ENCODE peak calls at places on chromosomes 5 and 9, in seven cellular contexts. N is mesendoderm, S is IMR-90, F is H9, A is neuronal stem cell, K is trophoblast cell, Y is H1. B is an unnamed sample.
A peak's percentile ranks its signal among the peaks of the same experiment; 100 is the strongest.

GRCh38 chr9:124574944-124575343 is 67.7 kb upstream of the NR5A1 start:
- DNase-seq in S (peak; percentile 91), N (no peak), K (no peak), F (no peak), Y (no peak), A (no peak), B (peak; percentile 96)

GRCh38 chr5:120055858-120056257 is 408.2 kb upstream of the PRR16 start:
- DNase-seq in S (peak; percentile 76), F (no peak), N (no peak), A (no peak), K (no peak), Y (no peak), B (peak; percentile 62)

GRCh38 chr5:54610197-54610898 is 92.8 kb downstream of the SNX18 start:
- DNase-seq in S (no peak), N (peak; percentile 66), Y (no peak), K (no peak), F (no peak), A (no peak), B (peak; percentile 53)

GRCh38 chr5:152995214-152995725 is 495.2 kb upstream of the GRIA1 start:
- DNase-seq in S (no peak), F (no peak), N (no peak), A (no peak), K (no peak), Y (no peak), B (no peak)

GRCh38 chr5:138853132-138853531 is 22.0 kb downstream of the LRRTM2 start:
- DNase-seq in S (no peak), N (no peak), K (no peak), A (no peak), Y (no peak), F (no peak), B (no peak)

GRCh38 chr9:33273972-33274328 is 9.1 kb downstream of the CHMP5 start:
- DNase-seq in F (no peak), K (no peak), S (peak; percentile 49), N (no peak), Y (no peak), A (no peak), B (no peak)

GRCh38 chr9:124320062-124320973 is 62.6 kb downstream of the NEK6 start:
- DNase-seq in K (peak; percentile 91), S (peak; percentile 60), N (peak; percentile 79), A (peak; percentile 45), Y (peak; percentile 47), F (peak; percentile 84), B (peak; percentile 64)

GRCh38 chr9:123412171-123412820 is 56.3 kb downstream of the CRB2 start:
- DNase-seq in N (no peak), Y (no peak), K (no peak), F (no peak), S (no peak), A (no peak), B (no peak)

GRCh38 chr5:18024542-18024941 is 390.3 kb downstream of the TAF11L14 start:
- DNase-seq in Y (peak; percentile 2), S (no peak), K (no peak), F (no peak), A (no peak), N (peak; percentile 7), B (no peak)

GRCh38 chr9:130662927-130663257 is 1.5 kb upstream of the PRDM12 start:
- DNase-seq in N (no peak), A (no peak), F (peak; percentile 49), S (no peak), K (no peak), Y (no peak), B (no peak)

GRCh38 chr5:127757576-127757975 is 54.4 kb downstream of the CCDC192 start:
- DNase-seq in A (peak; percentile 6), F (no peak), K (no peak), S (peak; percentile 65), Y (no peak), N (peak; percentile 59), B (peak; percentile 71)

GRCh38 chr5:107805166-107805565 is 134.4 kb upstream of the EFNA5 start:
- DNase-seq in F (no peak), S (no peak), Y (no peak), K (no peak), N (peak; percentile 51), A (peak; percentile 71), B (no peak)

GRCh38 chr5:115435776-115436712 is 108.5 kb downstream of the FEM1C start:
- DNase-seq in A (no peak), Y (no peak), N (no peak), F (no peak), K (no peak), S (peak; percentile 50), B (no peak)

GRCh38 chr5:123120197-123120596 is 31.2 kb downstream of the PRDM6 start:
- DNase-seq in F (no peak), N (peak; percentile 79), A (no peak), Y (no peak), S (no peak), K (no peak), B (peak; percentile 18)

GRCh38 chr5:52657231-52657645 is 130.5 kb upstream of the ITGA1 start:
- DNase-seq in A (peak; percentile 41), S (peak; percentile 58), F (no peak), K (no peak), N (peak; percentile 43), Y (no peak), B (peak; percentile 65)

GRCh38 chr9:79858509-79858908 is 286.7 kb downstream of the TLE4 start:
- DNase-seq in F (no peak), A (no peak), K (no peak), S (peak; percentile 17), Y (no peak), N (no peak), B (peak; percentile 11)

GRCh38 chr9:123712399-123712798 is 217.5 kb downstream of the DENND1A start:
- DNase-seq in K (no peak), N (no peak), S (peak; percentile 23), F (no peak), A (no peak), Y (no peak), B (peak; percentile 24)

GRCh38 chr9:109212768-109213167 is 45.7 kb upstream of the FRRS1L start:
- DNase-seq in N (no peak), S (no peak), F (no peak), Y (no peak), K (no peak), A (no peak), B (no peak)

GRCh38 chr5:75441560-75441959 is 69.9 kb downstream of the CERT1 start:
- DNase-seq in S (no peak), F (no peak), Y (no peak), K (no peak), N (no peak), A (no peak), B (no peak)

GRCh38 chr5:145056805-145057204 is 778.3 kb downstream of the PRELID2 start:
- DNase-seq in K (no peak), N (no peak), S (peak; percentile 71), A (no peak), F (no peak), Y (no peak), B (peak; percentile 53)

GRCh38 chr5:132253008-132253441 is 4.5 kb upstream of the PDLIM4 start:
- DNase-seq in S (no peak), K (no peak), N (no peak), F (peak; percentile 25), A (no peak), Y (no peak), B (no peak)

GRCh38 chr9:137294684-137295312 is 7.3 kb downstream of the NRARP start:
- DNase-seq in Y (no peak), S (peak; percentile 27), N (no peak), F (peak; percentile 71), A (no peak), K (no peak), B (peak; percentile 54)

GRCh38 chr5:36690041-36690941 is 83.9 kb downstream of the SLC1A3 start:
- DNase-seq in N (peak; percentile 96), F (peak; percentile 92), S (peak; percentile 61), Y (peak; percentile 62), K (peak; percentile 88), A (peak; percentile 77), B (peak; percentile 72)

GRCh38 chr9:97387936-97388684 is 23.8 kb upstream of the TDRD7 start:
- DNase-seq in F (peak; percentile 62), S (no peak), N (peak; percentile 49), A (no peak), Y (no peak), K (no peak), B (no peak)
- H2BK120ac ChIP-seq in F (no peak overlapping the region), S (no peak overlapping the region), N (no peak overlapping the region), A (no peak overlapping the region), Y (no peak overlapping the region), K (no peak overlapping the region), B (no peak overlapping the region)

GRCh38 chr9:114336699-114337395 is 7.2 kb downstream of the ORM2 start:
- DNase-seq in S (no peak), K (no peak), F (no peak), N (no peak), A (no peak), Y (no peak), B (no peak)
- H3K4ac ChIP-seq in S (no peak overlapping the region), K (no peak overlapping the region), F (no peak overlapping the region), N (no peak overlapping the region), A (no peak overlapping the region), Y (no peak overlapping the region), B (no peak overlapping the region)

DNA sequence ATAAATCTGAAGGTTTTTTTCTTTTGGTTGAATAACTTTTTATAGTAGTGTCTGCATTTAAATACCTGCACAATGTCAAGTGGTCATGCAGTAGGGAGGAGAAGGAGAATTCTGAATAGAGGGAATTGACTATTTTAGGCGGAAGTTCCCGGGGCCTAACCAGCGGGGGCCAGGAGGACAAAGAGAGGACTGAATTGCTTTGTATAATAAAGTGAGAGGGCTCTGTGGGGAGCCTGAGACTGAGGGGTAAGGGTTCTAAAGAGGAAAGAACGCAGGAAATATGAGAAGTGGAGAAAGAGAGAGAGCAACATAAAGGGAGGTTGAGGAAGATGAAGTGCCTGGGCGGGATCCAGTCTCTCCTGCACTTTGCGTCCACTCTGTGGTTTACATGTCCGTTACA is 146.6 kb downstream of the ATPSCKMT start:
- DNase-seq in A (peak; percentile 55), F (peak; percentile 84), N (peak; percentile 69), Y (peak; percentile 73), S (no peak), K (no peak), B (no peak)
- H2BK120ac ChIP-seq in A (no peak overlapping the region), F (no peak overlapping the region), N (no peak overlapping the region), Y (peak overlapping the region; percentile 6), S (no peak overlapping the region), K (no peak overlapping the region), B (no peak overlapping the region)

GRCh38 chr5:92907914-92908606 is 673.0 kb downstream of the NR2F1-AS1 start:
- DNase-seq in A (no peak), K (no peak), N (no peak), F (no peak), S (peak; percentile 75), Y (no peak), B (peak; percentile 79)

GRCh38 chr5:92909545-92909962 is 671.5 kb downstream of the NR2F1-AS1 start:
- DNase-seq in N (peak; percentile 63), S (peak; percentile 11), A (peak; percentile 63), Y (no peak), F (peak; percentile 60), K (no peak), B (peak; percentile 33)

GRCh38 chr5:92911293-92911692 is 669.7 kb downstream of the NR2F1-AS1 start:
- DNase-seq in N (no peak), F (no peak), Y (no peak), A (no peak), S (no peak), K (no peak), B (no peak)

GRCh38 chr5:92906798-92907380 is 674.1 kb downstream of the NR2F1-AS1 start:
- DNase-seq in A (no peak), S (no peak), F (no peak), K (no peak), N (no peak), Y (no peak), B (no peak)

DNA sequence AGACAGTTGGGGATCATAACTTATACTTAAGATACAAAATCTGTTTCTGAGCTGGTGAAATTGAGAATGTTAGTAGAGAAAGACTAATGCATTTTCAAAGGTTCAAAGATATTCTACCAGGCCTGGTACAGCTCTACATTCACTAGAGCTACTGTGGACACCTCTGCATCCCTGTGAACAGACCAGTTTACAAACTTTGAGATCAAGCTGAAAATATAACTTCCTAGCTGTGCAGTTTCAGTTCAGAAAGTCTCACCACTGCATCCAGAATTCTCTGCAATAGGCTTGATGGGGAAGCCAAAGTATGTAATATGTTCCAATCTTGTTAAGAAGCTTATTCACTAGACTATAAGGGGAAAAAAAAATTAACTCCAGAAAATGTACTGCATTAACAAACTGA is 672.1 kb downstream of the NR2F1-AS1 start:
- DNase-seq in Y (no peak), S (no peak), F (no peak), K (no peak), A (no peak), N (no peak), B (peak; percentile 23)
- H3K4ac ChIP-seq in Y (no peak overlapping the region), S (no peak overlapping the region), F (no peak overlapping the region), K (no peak overlapping the region), A (no peak overlapping the region), N (no peak overlapping the region), B (peak overlapping the region; percentile 42)

B was measured in mesenchymal stem cell.